ENCODE peak calls at places on chromosomes 3 and 15, in four cellular contexts. Z, M, V and B are unnamed samples.

GRCh38 chr3:27914199-27914598 is 192.1 kb upstream of the EOMES start:
- DNase-seq in V (no peak), Z (no peak), M (no peak), B (peak)

GRCh38 chr3:196931157-196931556 is 11.2 kb downstream of the NCBP2 start:
- DNase-seq in M (no peak), Z (no peak), V (no peak), B (no peak)

GRCh38 chr3:71389911-71390573 is 193.5 kb downstream of the FOXP1 start:
- DNase-seq in V (peak), Z (peak), M (peak), B (peak)

GRCh38 chr3:169146866-169147245 is 516.7 kb downstream of the MECOM start:
- DNase-seq in Z (no peak), V (no peak), M (no peak), B (no peak)

GRCh38 chr15:89231832-89232231 is 10.5 kb upstream of the RLBP1 start:
- DNase-seq in V (no peak), M (no peak), Z (no peak), B (no peak)

GRCh38 chr3:125202197-125202596 is 10.4 kb downstream of the SLC12A8 start:
- DNase-seq in V (no peak), M (peak), Z (no peak), B (no peak)

GRCh38 chr3:9015250-9015649 is 52.0 kb upstream of the RAD18 start:
- DNase-seq in M (no peak), Z (no peak), V (no peak), B (no peak)

GRCh38 chr3:98180311-98180710 is 13.8 kb downstream of the OR5H15 start:
- DNase-seq in M (no peak), Z (no peak), V (no peak), B (no peak)

GRCh38 chr3:64057231-64057630 is 33.9 kb upstream of the PSMD6 start:
- DNase-seq in Z (no peak), V (no peak), M (no peak), B (no peak)

GRCh38 chr3:99960941-99961340 is 143.3 kb downstream of the CMSS1 start:
- DNase-seq in V (no peak), Z (no peak), M (no peak), B (no peak)